ENCODE peak calls at places on chromosomes 13 and 19, in four cellular contexts. One of them, this sample, is unnamed.

GRCh38 chr13:83355042-83355441 is 527.2 kb downstream of the SLITRK1 start:
- DNase-seq in mesothelial cell of epicardium: no peak
- DNase-seq in AG09319: no peak
- DNase-seq in CD8-positive, alpha-beta T cell: no peak
- DNase-seq in this sample: no peak

GRCh38 chr19:14139944-14140343 is 3.6 kb upstream of the ASF1B start:
- DNase-seq in mesothelial cell of epicardium: no peak
- DNase-seq in AG09319: no peak
- DNase-seq in CD8-positive, alpha-beta T cell: no peak
- DNase-seq in this sample: no peak

GRCh38 chr19:41893899-41894298 is 10.9 kb downstream of the ARHGEF1 start:
- DNase-seq in mesothelial cell of epicardium: no peak
- DNase-seq in AG09319: no peak
- DNase-seq in CD8-positive, alpha-beta T cell: no peak
- DNase-seq in this sample: no peak

GRCh38 chr19:1882089-1882785 is 3.1 kb downstream of the ABHD17A start:
- DNase-seq in mesothelial cell of epicardium: no peak
- DNase-seq in AG09319: no peak
- DNase-seq in CD8-positive, alpha-beta T cell: peak; percentile 63
- DNase-seq in this sample: no peak

GRCh38 chr19:46413262-46414031 is at the start of gene CCDC8:
- DNase-seq in mesothelial cell of epicardium: peak; percentile 86
- DNase-seq in AG09319: peak; percentile 84
- DNase-seq in CD8-positive, alpha-beta T cell: no peak
- DNase-seq in this sample: peak; percentile 85

GRCh38 chr13:78401833-78402232 is 201.5 kb downstream of the POU4F1 start:
- DNase-seq in mesothelial cell of epicardium: no peak
- DNase-seq in AG09319: no peak
- DNase-seq in CD8-positive, alpha-beta T cell: no peak
- DNase-seq in this sample: no peak

GRCh38 chr13:33260168-33261098 is 25.1 kb downstream of the STARD13 start:
- DNase-seq in mesothelial cell of epicardium: no peak
- DNase-seq in AG09319: no peak
- DNase-seq in CD8-positive, alpha-beta T cell: no peak
- DNase-seq in this sample: no peak

GRCh38 chr13:94224670-94225069 is 254.8 kb downstream of the DCT start:
- DNase-seq in mesothelial cell of epicardium: no peak
- DNase-seq in AG09319: no peak
- DNase-seq in CD8-positive, alpha-beta T cell: no peak
- DNase-seq in this sample: no peak

GRCh38 chr19:30091856-30092255 is 149.8 kb downstream of the URI1 start:
- DNase-seq in mesothelial cell of epicardium: no peak
- DNase-seq in AG09319: no peak
- DNase-seq in CD8-positive, alpha-beta T cell: no peak
- DNase-seq in this sample: no peak

GRCh38 chr19:3065675-3066357 is 3.5 kb upstream of the TLE5 start:
- DNase-seq in mesothelial cell of epicardium: no peak
- DNase-seq in AG09319: no peak
- DNase-seq in CD8-positive, alpha-beta T cell: no peak
- DNase-seq in this sample: peak; percentile 42

GRCh38 chr19:40407714-40408600 is 5.2 kb downstream of the PRX start:
- DNase-seq in mesothelial cell of epicardium: no peak
- DNase-seq in AG09319: no peak
- DNase-seq in CD8-positive, alpha-beta T cell: no peak
- DNase-seq in this sample: no peak

GRCh38 chr13:95239293-95239692 is 62.0 kb downstream of the ABCC4 start:
- DNase-seq in mesothelial cell of epicardium: no peak
- DNase-seq in AG09319: no peak
- DNase-seq in CD8-positive, alpha-beta T cell: no peak
- DNase-seq in this sample: no peak

GRCh38 chr13:21675095-21676007 is 4.5 kb downstream of the FGF9 start:
- DNase-seq in mesothelial cell of epicardium: no peak
- DNase-seq in AG09319: no peak
- DNase-seq in CD8-positive, alpha-beta T cell: peak; percentile 33
- DNase-seq in this sample: peak; percentile 28

GRCh38 chr13:113448885-113449692 is 4.2 kb downstream of the ADPRHL1 start:
- DNase-seq in mesothelial cell of epicardium: no peak
- DNase-seq in AG09319: no peak
- DNase-seq in CD8-positive, alpha-beta T cell: peak; percentile 9
- DNase-seq in this sample: no peak

GRCh38 chr19:54189020-54189667 is at the start of gene MBOAT7:
- DNase-seq in mesothelial cell of epicardium: peak; percentile 70
- DNase-seq in AG09319: no peak
- DNase-seq in CD8-positive, alpha-beta T cell: no peak
- DNase-seq in this sample: peak; percentile 88

GRCh38 chr13:66689628-66690027 is 540.5 kb downstream of the PCDH9 start:
- DNase-seq in mesothelial cell of epicardium: no peak
- DNase-seq in AG09319: no peak
- DNase-seq in CD8-positive, alpha-beta T cell: no peak
- DNase-seq in this sample: no peak

GRCh38 chr19:39996218-39996810 is 546 bp upstream of the ZNF546 start:
- DNase-seq in mesothelial cell of epicardium: no peak
- DNase-seq in AG09319: peak; percentile 5
- DNase-seq in CD8-positive, alpha-beta T cell: peak; percentile 10
- DNase-seq in this sample: no peak

GRCh38 chr19:52695996-52696395 is 38.8 kb downstream of the ZNF611 start:
- DNase-seq in mesothelial cell of epicardium: no peak
- DNase-seq in AG09319: no peak
- DNase-seq in CD8-positive, alpha-beta T cell: no peak
- DNase-seq in this sample: no peak

GRCh38 chr19:11496391-11497163 is 9.1 kb downstream of the ZNF653 start:
- DNase-seq in mesothelial cell of epicardium: no peak
- DNase-seq in AG09319: peak; percentile 29
- DNase-seq in CD8-positive, alpha-beta T cell: peak; percentile 41
- DNase-seq in this sample: peak; percentile 51

GRCh38 chr13:42107006-42107405 is 58.6 kb downstream of the DGKH start:
- DNase-seq in mesothelial cell of epicardium: no peak
- DNase-seq in AG09319: no peak
- DNase-seq in CD8-positive, alpha-beta T cell: no peak
- DNase-seq in this sample: no peak

GRCh38 chr13:25977216-25977615 is 74.6 kb downstream of the SHISA2 start:
- DNase-seq in mesothelial cell of epicardium: no peak
- DNase-seq in AG09319: no peak
- DNase-seq in CD8-positive, alpha-beta T cell: no peak
- DNase-seq in this sample: no peak

GRCh38 chr13:21833921-21834320 is 163.0 kb downstream of the FGF9 start:
- DNase-seq in mesothelial cell of epicardium: no peak
- DNase-seq in AG09319: no peak
- DNase-seq in CD8-positive, alpha-beta T cell: no peak
- DNase-seq in this sample: no peak

GRCh38 chr13:36352350-36352749 is 6.2 kb upstream of the SPART start:
- DNase-seq in mesothelial cell of epicardium: no peak
- DNase-seq in AG09319: no peak
- DNase-seq in CD8-positive, alpha-beta T cell: no peak
- DNase-seq in this sample: no peak

GRCh38 chr13:45122941-45123340 is 2.6 kb downstream of the GTF2F2 start:
- DNase-seq in mesothelial cell of epicardium: no peak
- DNase-seq in AG09319: no peak
- DNase-seq in CD8-positive, alpha-beta T cell: no peak
- DNase-seq in this sample: no peak

GRCh38 chr19:1280588-1281269 is 4.9 kb upstream of the EFNA2 start:
- DNase-seq in mesothelial cell of epicardium: no peak
- DNase-seq in AG09319: no peak
- DNase-seq in CD8-positive, alpha-beta T cell: no peak
- DNase-seq in this sample: no peak

GRCh38 chr13:109844396-109844795 is 58.0 kb upstream of the IRS2 start:
- DNase-seq in mesothelial cell of epicardium: no peak
- DNase-seq in AG09319: no peak
- DNase-seq in CD8-positive, alpha-beta T cell: no peak
- DNase-seq in this sample: no peak

GRCh38 chr13:76741624-76742023 is 144.6 kb downstream of the KCTD12 start:
- DNase-seq in mesothelial cell of epicardium: no peak
- DNase-seq in AG09319: no peak
- DNase-seq in CD8-positive, alpha-beta T cell: no peak
- DNase-seq in this sample: no peak

GRCh38 chr19:39409207-39409885 is 2.7 kb downstream of the ZFP36 start:
- DNase-seq in mesothelial cell of epicardium: peak; percentile 70
- DNase-seq in AG09319: no peak
- DNase-seq in CD8-positive, alpha-beta T cell: peak; percentile 85
- DNase-seq in this sample: peak; percentile 87

GRCh38 chr13:37187611-37188010 is 82.1 kb upstream of the CSNK1A1L start:
- DNase-seq in mesothelial cell of epicardium: no peak
- DNase-seq in AG09319: no peak
- DNase-seq in CD8-positive, alpha-beta T cell: no peak
- DNase-seq in this sample: no peak

GRCh38 chr13:98994896-98995295 is 17.0 kb upstream of the DOCK9 start:
- DNase-seq in mesothelial cell of epicardium: no peak
- DNase-seq in AG09319: no peak
- DNase-seq in CD8-positive, alpha-beta T cell: no peak
- DNase-seq in this sample: no peak

GRCh38 chr13:45219938-45220375 is 19.1 kb upstream of the KCTD4 start:
- DNase-seq in mesothelial cell of epicardium: no peak
- DNase-seq in AG09319: no peak
- DNase-seq in CD8-positive, alpha-beta T cell: no peak
- DNase-seq in this sample: no peak

GRCh38 chr19:51807925-51808324 is 13.0 kb downstream of the FPR3 start:
- DNase-seq in mesothelial cell of epicardium: no peak
- DNase-seq in AG09319: no peak
- DNase-seq in CD8-positive, alpha-beta T cell: no peak
- DNase-seq in this sample: no peak

GRCh38 chr13:51241720-51242119 is 19.5 kb downstream of the FAM124A start:
- DNase-seq in mesothelial cell of epicardium: no peak
- DNase-seq in AG09319: no peak
- DNase-seq in CD8-positive, alpha-beta T cell: no peak
- DNase-seq in this sample: no peak

GRCh38 chr19:38817081-38817480 is 4.3 kb upstream of the LGALS4 start:
- DNase-seq in mesothelial cell of epicardium: no peak
- DNase-seq in AG09319: no peak
- DNase-seq in CD8-positive, alpha-beta T cell: no peak
- DNase-seq in this sample: no peak

GRCh38 chr13:79423801-79424642 is 18.0 kb upstream of the RBM26 start:
- DNase-seq in mesothelial cell of epicardium: no peak
- DNase-seq in AG09319: peak; percentile 20
- DNase-seq in CD8-positive, alpha-beta T cell: no peak
- DNase-seq in this sample: no peak

GRCh38 chr13:111267784-111268183 is 52.7 kb upstream of the TEX29 start:
- DNase-seq in mesothelial cell of epicardium: no peak
- DNase-seq in AG09319: no peak
- DNase-seq in CD8-positive, alpha-beta T cell: no peak
- DNase-seq in this sample: no peak

GRCh38 chr13:24671367-24672117 is 8.7 kb upstream of the ATP12A start:
- DNase-seq in mesothelial cell of epicardium: no peak
- DNase-seq in AG09319: peak; percentile 57
- DNase-seq in CD8-positive, alpha-beta T cell: no peak
- DNase-seq in this sample: no peak
- TF ChIP-seq CTCF in mesothelial cell of epicardium: peak; percentile 40
- TF ChIP-seq CTCF in AG09319: peak; percentile 83
- TF ChIP-seq CTCF in CD8-positive, alpha-beta T cell: peak; percentile 34
- TF ChIP-seq CTCF in this sample: peak; percentile 62

GRCh38 chr19:15175609-15176008 is 25.2 kb downstream of the NOTCH3 start:
- DNase-seq in mesothelial cell of epicardium: no peak
- DNase-seq in AG09319: no peak
- DNase-seq in CD8-positive, alpha-beta T cell: no peak
- DNase-seq in this sample: no peak

GRCh38 chr19:15170345-15170744 is 30.4 kb downstream of the NOTCH3 start:
- DNase-seq in mesothelial cell of epicardium: no peak
- DNase-seq in AG09319: no peak
- DNase-seq in CD8-positive, alpha-beta T cell: no peak
- DNase-seq in this sample: no peak

GRCh38 chr19:15177269-15178116 is 23.3 kb downstream of the NOTCH3 start:
- DNase-seq in mesothelial cell of epicardium: peak; percentile 80
- DNase-seq in AG09319: peak; percentile 19
- DNase-seq in CD8-positive, alpha-beta T cell: peak; percentile 74
- DNase-seq in this sample: peak; percentile 86

GRCh38 chr19:15169541-15170285 is 31.1 kb downstream of the NOTCH3 start:
- DNase-seq in mesothelial cell of epicardium: no peak
- DNase-seq in AG09319: no peak
- DNase-seq in CD8-positive, alpha-beta T cell: no peak
- DNase-seq in this sample: no peak

GRCh38 chr19:15173746-15174404 is 26.9 kb downstream of the NOTCH3 start:
- DNase-seq in mesothelial cell of epicardium: no peak
- DNase-seq in AG09319: no peak
- DNase-seq in CD8-positive, alpha-beta T cell: no peak
- DNase-seq in this sample: no peak
- TF ChIP-seq CTCF in mesothelial cell of epicardium: no peak
- TF ChIP-seq CTCF in AG09319: peak; percentile 8
- TF ChIP-seq CTCF in CD8-positive, alpha-beta T cell: no peak
- TF ChIP-seq CTCF in this sample: no peak

GRCh38 chr19:6963937-6964336 is 57.3 kb downstream of the MBD3L2B start:
- DNase-seq in mesothelial cell of epicardium: no peak
- DNase-seq in AG09319: no peak
- DNase-seq in CD8-positive, alpha-beta T cell: peak; percentile 20
- DNase-seq in this sample: no peak
- TF ChIP-seq CTCF in mesothelial cell of epicardium: peak; percentile 49
- TF ChIP-seq CTCF in AG09319: peak; percentile 8
- TF ChIP-seq CTCF in CD8-positive, alpha-beta T cell: peak; percentile 66
- TF ChIP-seq CTCF in this sample: peak; percentile 11

GRCh38 chr19:18425515-18426415 is 6.6 kb downstream of the SSBP4 start:
- DNase-seq in mesothelial cell of epicardium: no peak
- DNase-seq in AG09319: no peak
- DNase-seq in CD8-positive, alpha-beta T cell: no peak
- DNase-seq in this sample: no peak
- TF ChIP-seq CTCF in mesothelial cell of epicardium: no peak
- TF ChIP-seq CTCF in AG09319: peak; percentile 1
- TF ChIP-seq CTCF in CD8-positive, alpha-beta T cell: no peak
- TF ChIP-seq CTCF in this sample: no peak

GRCh38 chr13:59261928-59262488 is 901.7 kb downstream of the DIAPH3 start:
- DNase-seq in mesothelial cell of epicardium: no peak
- DNase-seq in AG09319: no peak
- DNase-seq in CD8-positive, alpha-beta T cell: no peak
- DNase-seq in this sample: no peak
- TF ChIP-seq CTCF in mesothelial cell of epicardium: no peak
- TF ChIP-seq CTCF in AG09319: peak; percentile 11
- TF ChIP-seq CTCF in CD8-positive, alpha-beta T cell: no peak
- TF ChIP-seq CTCF in this sample: peak; percentile 56

GRCh38 chr19:10390652-10391286 is 10.4 kb upstream of the TYK2 start:
- DNase-seq in mesothelial cell of epicardium: no peak
- DNase-seq in AG09319: peak; percentile 27
- DNase-seq in CD8-positive, alpha-beta T cell: peak; percentile 46
- DNase-seq in this sample: peak; percentile 60

GRCh38 chr19:10393137-10393536 is 10.2 kb downstream of the CDC37 start:
- DNase-seq in mesothelial cell of epicardium: no peak
- DNase-seq in AG09319: no peak
- DNase-seq in CD8-positive, alpha-beta T cell: no peak
- DNase-seq in this sample: no peak

GRCh38 chr19:10388957-10389356 is 8.6 kb upstream of the TYK2 start:
- DNase-seq in mesothelial cell of epicardium: peak; percentile 79
- DNase-seq in AG09319: peak; percentile 47
- DNase-seq in CD8-positive, alpha-beta T cell: peak; percentile 84
- DNase-seq in this sample: peak; percentile 87

GRCh38 chr19:10392120-10392519 is 11.2 kb downstream of the CDC37 start:
- DNase-seq in mesothelial cell of epicardium: no peak
- DNase-seq in AG09319: no peak
- DNase-seq in CD8-positive, alpha-beta T cell: no peak
- DNase-seq in this sample: no peak

DNA sequence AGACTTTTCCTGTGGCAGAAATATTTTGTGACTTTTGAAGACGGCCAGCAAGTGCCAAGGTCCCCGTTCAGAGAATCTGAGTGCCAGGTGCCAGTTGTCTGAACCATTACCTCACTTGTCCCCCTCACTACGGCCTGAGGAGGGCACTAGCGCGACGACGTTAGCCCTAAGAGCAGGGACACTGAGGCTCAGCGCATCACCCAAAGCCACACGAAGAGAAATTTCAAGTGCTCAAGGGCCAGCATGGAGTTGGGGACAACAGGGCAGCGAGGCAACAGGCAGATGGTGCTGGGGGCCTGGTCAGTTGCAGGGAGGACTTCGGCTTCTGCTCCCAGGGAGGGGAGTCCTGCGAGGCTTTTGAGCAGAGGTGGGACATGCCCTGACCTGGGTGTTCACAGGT is 9.5 kb upstream of the TYK2 start:
- DNase-seq in mesothelial cell of epicardium: no peak
- DNase-seq in AG09319: no peak
- DNase-seq in CD8-positive, alpha-beta T cell: no peak
- DNase-seq in this sample: no peak
- TF ChIP-seq CTCF in mesothelial cell of epicardium: no peak
- TF ChIP-seq CTCF in AG09319: no peak
- TF ChIP-seq CTCF in CD8-positive, alpha-beta T cell: no peak
- TF ChIP-seq CTCF in this sample: peak; percentile 23